ENCODE peak calls at places on chromosome X, in six cellular contexts. O is mesendoderm, T is neuronal stem cell, I is H9, V is IMR-90, L is mesenchymal stem cell. K is an unnamed sample.

GRCh38 chrX:40973619-40974018 is 111.6 kb upstream of the USP9X start:
- DNase-seq in I (no peak), O (no peak), L (no peak), V (no peak), T (no peak), K (no peak)

GRCh38 chrX:97672138-97672537 is 788.4 kb downstream of the RPA4 start:
- DNase-seq in O (no peak), T (no peak), L (no peak), V (no peak), I (no peak), K (no peak)

GRCh38 chrX:25015486-25016360 is at the start of gene ARX:
- DNase-seq in T (peak), I (peak), O (peak), V (peak), L (peak), K (peak)

GRCh38 chrX:106397788-106398538 is 213.8 kb upstream of the RADX start:
- DNase-seq in V (no peak), O (peak), L (peak), T (no peak), I (no peak), K (no peak)

GRCh38 chrX:1351981-1352714 is 15.6 kb downstream of the IL3RA start:
- DNase-seq in I (no peak), L (no peak), V (no peak), O (no peak), T (no peak), K (no peak)

GRCh38 chrX:25206761-25207160 is 191.0 kb upstream of the ARX start:
- DNase-seq in T (no peak), O (peak), L (no peak), V (peak), I (no peak), K (peak)

GRCh38 chrX:10240918-10241317 is 84.1 kb downstream of the CLCN4 start:
- DNase-seq in V (peak), I (no peak), O (no peak), T (no peak), L (peak), K (no peak)

GRCh38 chrX:49829016-49829415 is at the start of gene PAGE4:
- DNase-seq in I (peak), L (no peak), T (no peak), V (no peak), O (peak), K (peak)

GRCh38 chrX:9759340-9759739 is 6.3 kb downstream of the GPR143 start:
- DNase-seq in T (no peak), V (no peak), L (no peak), I (no peak), O (no peak), K (no peak)

GRCh38 chrX:154019633-154020499 is at the start of gene IRAK1:
- DNase-seq in T (peak), I (no peak), V (peak), L (peak), O (peak), K (peak)

GRCh38 chrX:19613645-19614323 is 98.5 kb upstream of the MAP3K15 start:
- DNase-seq in L (peak), T (no peak), I (no peak), O (no peak), V (no peak), K (no peak)

GRCh38 chrX:34880656-34881055 is 61.9 kb upstream of the FAM47B start:
- DNase-seq in I (no peak), V (peak), O (no peak), T (no peak), L (peak), K (peak)

GRCh38 chrX:103585421-103586313 is at the start of gene TCEAL4:
- DNase-seq in I (peak), O (peak), L (peak), T (no peak), V (no peak), K (peak)

GRCh38 chrX:119817130-119817690 is 25.8 kb upstream of the RPL39 start:
- DNase-seq in T (no peak), V (peak), O (peak), I (no peak), L (no peak), K (no peak)

GRCh38 chrX:44343412-44343942 is at the start of gene EFHC2:
- DNase-seq in O (peak), V (no peak), L (peak), T (no peak), I (peak), K (no peak)

GRCh38 chrX:151402719-151403390 is 5.8 kb downstream of the VMA21 start:
- DNase-seq in I (peak), O (no peak), T (no peak), V (no peak), L (no peak), K (no peak)

GRCh38 chrX:12372111-12372510 is 233.8 kb downstream of the FRMPD4 start:
- DNase-seq in L (no peak), O (peak), I (no peak), V (peak), T (no peak), K (peak)

GRCh38 chrX:77925764-77926163 is 15.3 kb downstream of the ATP7A start:
- DNase-seq in L (no peak), O (no peak), V (no peak), I (no peak), T (no peak), K (no peak)

GRCh38 chrX:70244881-70245280 is 10.4 kb downstream of the AWAT1 start:
- DNase-seq in V (no peak), I (no peak), O (no peak), T (no peak), L (no peak), K (no peak)

GRCh38 chrX:72120798-72121197 is 10.9 kb downstream of the RTL5 start:
- DNase-seq in O (no peak), V (no peak), I (no peak), T (no peak), L (no peak), K (no peak)

GRCh38 chrX:9611436-9612145 is 146.7 kb downstream of the TBL1X start:
- DNase-seq in O (no peak), T (peak), L (peak), I (no peak), V (no peak), K (no peak)

GRCh38 chrX:38929966-38930421 is 128.7 kb downstream of the MID1IP1 start:
- DNase-seq in V (peak), I (no peak), L (peak), T (no peak), O (no peak), K (no peak)

GRCh38 chrX:51697397-51697796 is 12.9 kb upstream of the CENPVL1 start:
- DNase-seq in L (no peak), O (no peak), V (no peak), T (no peak), I (peak), K (no peak)

GRCh38 chrX:13690836-13691235 is 1.9 kb downstream of the RAB9A start:
- DNase-seq in L (no peak), O (peak), I (no peak), T (no peak), V (no peak), K (no peak)

GRCh38 chrX:6163761-6164160 is 64.9 kb downstream of the NLGN4X start:
- DNase-seq in L (no peak), I (no peak), O (no peak), T (no peak), V (no peak), K (no peak)

GRCh38 chrX:2665387-2666304 is 25.4 kb upstream of the CD99 start:
- DNase-seq in T (no peak), O (no peak), V (no peak), L (no peak), I (no peak), K (no peak)

GRCh38 chrX:83019258-83019657 is 488.8 kb upstream of the POU3F4 start:
- DNase-seq in I (no peak), T (no peak), V (no peak), O (no peak), L (no peak), K (no peak)

GRCh38 chrX:71846429-71846828 is 64.2 kb upstream of the NHSL2 start:
- DNase-seq in O (peak), I (no peak), T (no peak), V (peak), L (peak), K (no peak)

GRCh38 chrX:15050395-15050794 is 177.2 kb downstream of the MOSPD2 start:
- DNase-seq in O (no peak), L (no peak), V (no peak), I (no peak), T (no peak), K (no peak)

GRCh38 chrX:129529685-129530281 is 6.5 kb upstream of the SMARCA1 start:
- DNase-seq in L (no peak), V (peak), O (no peak), I (no peak), T (no peak), K (no peak)

GRCh38 chrX:56788229-56788628 is 59.2 kb downstream of the NBDY start:
- DNase-seq in L (no peak), I (no peak), V (peak), T (no peak), O (no peak), K (peak)

GRCh38 chrX:137040113-137040794 is 6.5 kb upstream of the GPR101 start:
- DNase-seq in I (no peak), L (no peak), T (no peak), V (no peak), O (no peak), K (peak)

GRCh38 chrX:12526296-12526695 is 264.9 kb upstream of the PRPS2 start:
- DNase-seq in T (no peak), L (no peak), V (no peak), I (no peak), O (peak), K (no peak)

GRCh38 chrX:71302461-71303213 is 1.1 kb downstream of the ITGB1BP2 start:
- DNase-seq in T (no peak), O (no peak), I (no peak), L (no peak), V (peak), K (no peak)

GRCh38 chrX:53682885-53683555 is 3.5 kb downstream of the HUWE1 start:
- DNase-seq in L (peak), I (peak), T (no peak), O (peak), V (peak), K (peak)

GRCh38 chrX:18574591-18574990 is 97.3 kb downstream of the RS1 start:
- DNase-seq in I (no peak), V (peak), O (no peak), T (no peak), L (peak), K (peak)

GRCh38 chrX:20224814-20225487 is 41.8 kb downstream of the RPS6KA3 start:
- DNase-seq in I (no peak), V (peak), T (no peak), L (no peak), O (peak), K (no peak)

GRCh38 chrX:51894697-51895336 is 1.4 kb downstream of the MAGED1 start:
- DNase-seq in L (peak), T (no peak), V (peak), O (peak), I (no peak), K (no peak)

GRCh38 chrX:48908600-48908999 is 2.8 kb downstream of the SLC35A2 start:
- DNase-seq in O (peak), I (no peak), V (no peak), L (no peak), T (no peak), K (peak)

GRCh38 chrX:85001344-85001743 is 2.3 kb upstream of the APOOL start:
- DNase-seq in T (no peak), V (no peak), O (no peak), I (no peak), L (no peak), K (no peak)

GRCh38 chrX:85003655-85004244 is at the start of gene APOOL:
- DNase-seq in V (peak), O (peak), L (peak), T (peak), I (peak), K (peak)

GRCh38 chrX:85004255-85004654 is 578 bp downstream of the APOOL start:
- DNase-seq in T (no peak), O (peak), V (peak), I (no peak), L (peak), K (peak)
- H4K8ac ChIP-seq in T (no peak), O (no peak), V (peak), I (no peak), L (no peak), K (no peak)

GRCh38 chrX:16869393-16870094 is 618 bp downstream of the RBBP7 start:
- DNase-seq in L (peak), V (peak), I (peak), O (peak), T (peak), K (no peak)
- H4K8ac ChIP-seq in L (no peak), V (no peak), I (no peak), O (no peak), T (no peak), K (peak)

GRCh38 chrX:42615161-42615563 is 162.8 kb downstream of the PPP1R2C start:
- DNase-seq in V (no peak), I (peak), T (no peak), L (no peak), O (peak), K (no peak)
- H4K8ac ChIP-seq in V (no peak), I (no peak), T (no peak), L (no peak), O (no peak), K (no peak)

GRCh38 chrX:68912113-68912980 is 83.5 kb downstream of the EFNB1 start:
- DNase-seq in I (peak), T (peak), O (peak), L (peak), V (no peak), K (peak)
- H4K8ac ChIP-seq in I (no peak), T (no peak), O (no peak), L (peak), V (peak), K (peak)

GRCh38 chrX:74421181-74422028 is at the start of gene SLC16A2:
- DNase-seq in T (peak), L (peak), I (peak), V (peak), O (peak), K (peak)
- H4K8ac ChIP-seq in T (no peak), L (peak), I (no peak), V (peak), O (no peak), K (peak)

DNA sequence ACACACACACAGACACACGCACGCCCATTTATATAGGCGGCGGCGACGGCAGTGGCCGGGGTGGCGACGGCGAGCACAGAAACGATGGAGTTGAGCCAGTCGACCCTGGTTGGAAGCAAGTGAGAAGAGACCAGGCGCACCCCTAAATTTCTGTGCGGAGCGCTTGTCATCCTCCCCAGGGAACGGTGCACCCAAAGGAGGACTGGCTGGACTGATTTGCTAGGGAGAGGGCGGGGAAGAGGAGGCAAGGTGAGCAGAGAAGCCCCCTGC is 296 bp downstream of the NHS start:
- DNase-seq in T (no peak), L (no peak), O (no peak), V (no peak), I (peak), K (no peak)
- H4K8ac ChIP-seq in T (no peak), L (no peak), O (no peak), V (no peak), I (no peak), K (no peak)